ENCODE peak calls at places on chromosomes 2 and 18, in four cellular contexts. Y is K562, H is HepG2, V is HEK293T. T is an unnamed sample.

GRCh38 chr2:221529943-221530652 is 42.0 kb downstream of the EPHA4 start:
- DNase-seq in Y (no peak), H (no peak), V (no peak), T (no peak)

GRCh38 chr18:45197526-45197970 is 417.7 kb upstream of the SLC14A2 start:
- DNase-seq in Y (no peak), H (no peak), V (no peak), T (no peak)

GRCh38 chr2:16475581-16475980 is 190.1 kb downstream of the CYRIA start:
- DNase-seq in Y (no peak), H (no peak), V (no peak), T (no peak)

GRCh38 chr18:46067431-46068007 is 4.5 kb downstream of the PSTPIP2 start:
- DNase-seq in Y (peak), H (peak), V (no peak), T (no peak)

GRCh38 chr2:107730898-107731297 is 95.8 kb upstream of the RGPD4 start:
- DNase-seq in Y (no peak), H (no peak), V (no peak), T (no peak)

GRCh38 chr2:85878719-85879390 is 9.9 kb downstream of the ST3GAL5 start:
- DNase-seq in Y (no peak), H (no peak), V (no peak), T (no peak)

GRCh38 chr2:128380061-128380889 is 61.6 kb upstream of the HS6ST1 start:
- DNase-seq in Y (no peak), H (no peak), V (no peak), T (peak)

GRCh38 chr2:178723786-178724346 is 83.4 kb downstream of the TTN start:
- DNase-seq in Y (no peak), H (no peak), V (no peak), T (no peak)

GRCh38 chr18:36828157-36828629 is 609 bp downstream of the TPGS2 start:
- DNase-seq in Y (peak), H (peak), V (peak), T (peak)

GRCh38 chr2:127158614-127159290 is 51.8 kb upstream of the BIN1 start:
- DNase-seq in Y (no peak), H (no peak), V (no peak), T (no peak)

GRCh38 chr18:46629356-46629755 is 27.7 kb downstream of the LOXHD1 start:
- DNase-seq in Y (no peak), H (no peak), V (no peak), T (no peak)

GRCh38 chr18:46656326-46657114 is 500 bp downstream of the LOXHD1 start:
- DNase-seq in Y (no peak), H (no peak), V (no peak), T (no peak)

GRCh38 chr2:143398701-143399260 is 269.6 kb downstream of the ARHGAP15 start:
- DNase-seq in Y (no peak), H (no peak), V (no peak), T (no peak)

GRCh38 chr2:23460228-23460627 is 75.2 kb downstream of the KLHL29 start:
- DNase-seq in Y (peak), H (no peak), V (no peak), T (no peak)

GRCh38 chr2:67974564-67975430 is 88.0 kb downstream of the C1D start:
- DNase-seq in Y (no peak), H (no peak), V (no peak), T (no peak)

DNA sequence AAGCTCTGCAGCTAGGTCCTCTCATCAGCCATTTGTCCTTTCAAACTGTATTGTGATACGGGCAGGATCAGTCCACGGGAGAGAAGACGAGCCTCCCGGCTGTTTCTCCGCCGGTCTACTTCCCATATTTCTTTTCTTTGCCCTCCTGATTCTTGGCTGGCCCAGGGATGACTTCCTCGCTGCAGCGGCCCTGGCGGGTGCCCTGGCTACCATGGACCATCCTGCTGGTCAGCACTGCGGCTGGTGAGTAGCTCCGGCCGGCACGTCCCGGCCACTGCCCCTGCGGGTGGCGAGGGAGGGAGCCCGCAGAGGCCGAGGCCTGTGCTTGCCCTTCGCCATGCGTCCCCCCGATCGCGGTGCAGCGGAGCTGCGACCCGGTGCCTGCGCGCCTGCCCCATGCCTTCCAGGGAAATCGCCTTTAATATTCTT is 1.2 kb downstream of the BMPR2 start:
- DNase-seq in Y (peak), H (peak), V (no peak), T (peak)
- TF ChIP-seq ELF4 in Y (no peak), H (peak), V (no peak), T (no peak)

GRCh38 chr18:14914771-14915170 is 166.8 kb downstream of the ANKRD30B start:
- DNase-seq in Y (no peak), H (no peak), V (no peak), T (no peak)
- TF ChIP-seq ELF4 in Y (no peak), H (no peak), V (no peak), T (no peak)

DNA sequence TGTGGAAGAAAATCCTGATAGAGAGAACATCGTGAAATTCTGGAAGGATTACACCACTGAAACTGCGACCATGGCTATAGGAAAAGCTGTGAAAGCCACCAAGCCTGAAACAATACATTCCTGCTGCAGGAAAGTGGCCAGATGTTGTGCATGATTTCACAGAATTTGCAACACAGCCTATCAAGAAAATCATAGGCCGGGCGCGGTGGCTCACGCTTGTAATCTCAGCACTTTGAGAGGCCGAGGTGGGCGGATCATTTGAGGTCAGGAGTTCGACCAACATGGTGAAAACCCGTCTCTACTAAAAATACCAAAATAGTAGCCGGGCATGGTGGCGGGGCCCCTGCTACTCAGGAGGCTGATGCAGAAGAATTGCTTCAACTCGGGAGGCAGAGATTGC is 360.2 kb downstream of the CDH7 start:
- DNase-seq in Y (no peak), H (no peak), V (no peak), T (no peak)
- TF ChIP-seq ELF4 in Y (no peak), H (no peak), V (no peak), T (no peak)

GRCh38 chr2:9107168-9108025 is 99.2 kb upstream of the ASAP2 start:
- DNase-seq in Y (no peak), H (no peak), V (no peak), T (no peak)
- TF ChIP-seq ELF4 in Y (no peak), H (no peak), V (no peak), T (no peak)

GRCh38 chr2:39015424-39015823 is 105.4 kb downstream of the SOS1 start:
- DNase-seq in Y (no peak), H (no peak), V (no peak), T (no peak)
- TF ChIP-seq ELF4 in Y (no peak), H (no peak), V (no peak), T (no peak)

GRCh38 chr2:10501980-10502802 is 54.1 kb upstream of the ODC1 start:
- DNase-seq in Y (no peak), H (no peak), V (no peak), T (no peak)

GRCh38 chr2:10502803-10503107 is 54.6 kb upstream of the ODC1 start:
- DNase-seq in Y (no peak), H (no peak), V (no peak), T (no peak)

GRCh38 chr2:10500601-10501361 is 52.7 kb upstream of the ODC1 start:
- DNase-seq in Y (no peak), H (no peak), V (no peak), T (no peak)

GRCh38 chr2:10499911-10500521 is 51.9 kb upstream of the ODC1 start:
- DNase-seq in Y (no peak), H (no peak), V (no peak), T (no peak)

GRCh38 chr2:10501521-10501961 is 53.4 kb upstream of the ODC1 start:
- DNase-seq in Y (no peak), H (no peak), V (no peak), T (no peak)
- TF ChIP-seq ELF4 in Y (no peak), H (no peak), V (no peak), T (no peak)